ENCODE peak calls at places on chromosome 12, in four cellular contexts. M, Q, T and A are unnamed samples.

GRCh38 chr12:27382126-27382795 is 49.6 kb downstream of the BMAL2 start:
- DNase-seq in Q (no peak), M (no peak), T (no peak), A (no peak)

GRCh38 chr12:28189774-28190320 is 409 bp upstream of the CCDC91 start:
- DNase-seq in M (no peak), T (no peak), Q (no peak), A (no peak)

GRCh38 chr12:81094718-81095360 is 17.0 kb downstream of the ACSS3 start:
- DNase-seq in Q (peak), M (no peak), T (no peak), A (no peak)

GRCh38 chr12:7646178-7646475 is 19.6 kb downstream of the APOBEC1 start:
- DNase-seq in T (no peak), M (no peak), Q (no peak), A (no peak)

GRCh38 chr12:116880817-116881324 is 370 bp downstream of the HRK start:
- DNase-seq in Q (peak), T (peak), M (peak), A (peak)

GRCh38 chr12:51814311-51815088 is 34.0 kb downstream of the FIGNL2 start:
- DNase-seq in T (no peak), Q (peak), M (peak), A (peak)

GRCh38 chr12:40146800-40147797 is 41.2 kb upstream of the SLC2A13 start:
- DNase-seq in Q (no peak), M (no peak), T (no peak), A (no peak)

GRCh38 chr12:85632390-85632789 is 203.8 kb downstream of the RASSF9 start:
- DNase-seq in M (no peak), Q (no peak), T (no peak), A (peak)

GRCh38 chr12:80101126-80101525 is 1.8 kb downstream of the OTOGL start:
- DNase-seq in T (no peak), M (no peak), Q (no peak), A (no peak)

GRCh38 chr12:107092669-107093546 is 441 bp downstream of the CRY1 start:
- DNase-seq in M (peak), T (no peak), Q (peak), A (no peak)

GRCh38 chr12:86264451-86265328 is 8.5 kb upstream of the MGAT4C start:
- DNase-seq in M (peak), T (peak), Q (peak), A (no peak)

GRCh38 chr12:52992699-52993557 is 13.3 kb upstream of the EIF4B start:
- DNase-seq in T (no peak), M (no peak), Q (peak), A (peak)

GRCh38 chr12:99946131-99946530 is 38.6 kb downstream of the ANKS1B start:
- DNase-seq in M (no peak), T (no peak), Q (no peak), A (no peak)

GRCh38 chr12:41932470-41932991 is 212.1 kb downstream of the GXYLT1 start:
- DNase-seq in M (peak), Q (peak), T (no peak), A (no peak)

GRCh38 chr12:49794811-49795653 is 33.2 kb downstream of the NCKAP5L start:
- DNase-seq in M (no peak), T (no peak), Q (no peak), A (no peak)

GRCh38 chr12:90106568-90106967 is 397.9 kb upstream of the ATP2B1 start:
- DNase-seq in M (no peak), T (no peak), Q (no peak), A (no peak)

DNA sequence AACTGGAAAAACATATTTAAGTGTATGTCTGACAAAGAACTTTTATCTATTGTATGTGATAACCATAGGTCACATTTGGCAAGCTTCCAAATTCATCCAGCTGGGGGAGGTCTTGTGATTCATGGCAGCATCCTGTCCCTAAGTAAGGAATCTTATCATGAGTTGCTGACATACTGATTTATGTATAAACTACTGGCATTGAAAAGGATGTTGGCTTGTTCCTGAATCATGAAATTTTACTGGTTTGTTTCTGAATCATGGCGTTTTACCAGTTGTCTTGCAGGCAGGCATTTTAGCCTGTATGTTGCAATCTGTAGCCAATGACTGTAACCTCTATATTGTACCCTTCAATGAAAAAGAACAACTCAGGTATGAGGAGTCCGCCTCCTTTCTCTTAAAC is 244.8 kb downstream of the IPO8 start:
- DNase-seq in Q (peak), M (no peak), T (no peak), A (no peak)
- H4K5ac ChIP-seq in Q (no peak), M (no peak), T (no peak), A (no peak)

GRCh38 chr12:13154851-13155250 is 41.7 kb upstream of the EMP1 start:
- DNase-seq in T (no peak), Q (no peak), M (no peak), A (no peak)
- H4K5ac ChIP-seq in T (no peak), Q (no peak), M (no peak), A (no peak)

GRCh38 chr12:124929649-124930419 is 15.4 kb upstream of the UBC start:
- DNase-seq in M (no peak), Q (no peak), T (no peak), A (no peak)

GRCh38 chr12:124928912-124929530 is 14.6 kb upstream of the UBC start:
- DNase-seq in M (no peak), T (no peak), Q (no peak), A (no peak)

GRCh38 chr12:124927325-124928094 is 13.1 kb upstream of the UBC start:
- DNase-seq in M (peak), Q (peak), T (no peak), A (peak)

GRCh38 chr12:124928095-124928911 is 13.9 kb upstream of the UBC start:
- DNase-seq in T (no peak), Q (no peak), M (peak), A (peak)

DNA sequence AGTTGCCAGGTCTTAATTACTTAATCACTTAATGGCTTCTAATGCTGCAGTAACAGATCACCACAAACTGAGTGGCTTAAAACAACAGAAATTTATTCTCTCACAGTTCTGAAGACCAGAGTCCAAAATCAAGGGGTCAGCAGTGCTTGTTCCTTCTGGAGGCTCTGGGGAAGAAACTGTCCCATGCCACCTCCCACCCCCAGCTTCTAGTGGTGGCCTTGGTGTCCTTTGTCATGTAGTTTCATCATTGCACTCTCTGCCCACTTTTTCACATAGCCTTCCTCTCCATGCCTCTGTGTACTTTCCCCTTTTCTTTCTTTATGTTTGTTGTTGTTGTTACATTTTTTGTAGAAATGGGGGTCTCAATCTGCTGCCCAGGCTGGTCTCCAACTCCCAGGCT is 16.1 kb upstream of the UBC start:
- DNase-seq in T (no peak), Q (no peak), M (no peak), A (no peak)
- H4K5ac ChIP-seq in T (no peak), Q (no peak), M (no peak), A (no peak)

DNA sequence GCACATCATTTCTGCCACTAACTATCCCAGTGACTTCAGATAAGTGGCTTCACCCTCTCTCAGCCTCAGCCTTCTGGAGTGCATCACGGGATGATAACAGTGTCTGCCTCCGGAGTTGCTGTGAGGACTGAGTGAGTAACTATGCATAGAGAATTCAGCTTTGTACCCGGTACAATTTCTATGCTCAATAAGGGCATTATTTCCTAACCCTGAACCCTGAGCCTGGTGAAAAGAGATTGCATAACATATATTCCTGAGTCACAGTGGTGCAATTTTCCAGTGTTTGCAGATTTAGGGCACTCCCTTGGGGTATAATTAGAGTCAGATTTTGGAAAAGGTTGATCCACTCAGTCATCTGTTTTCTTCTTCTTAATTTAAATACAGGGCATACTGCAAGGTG is 181.1 kb downstream of the PTPN11 start:
- DNase-seq in T (no peak), Q (no peak), M (no peak), A (no peak)
- H4K5ac ChIP-seq in T (no peak), Q (no peak), M (no peak), A (no peak)

GRCh38 chr12:19282133-19282532 is 152.6 kb downstream of the PLEKHA5 start:
- DNase-seq in Q (no peak), M (no peak), T (no peak), A (no peak)
- H4K5ac ChIP-seq in Q (no peak), M (no peak), T (no peak), A (no peak)

GRCh38 chr12:130131817-130132216 is 30.4 kb upstream of the FZD10 start:
- DNase-seq in T (no peak), M (no peak), Q (no peak), A (no peak)

GRCh38 chr12:130131025-130131424 is 31.2 kb upstream of the FZD10 start:
- DNase-seq in M (no peak), Q (no peak), T (no peak), A (no peak)

GRCh38 chr12:130133851-130134562 is 28.3 kb upstream of the FZD10 start:
- DNase-seq in T (no peak), Q (no peak), M (no peak), A (no peak)

GRCh38 chr12:130134563-130134915 is 27.7 kb upstream of the FZD10 start:
- DNase-seq in T (no peak), Q (no peak), M (no peak), A (no peak)

GRCh38 chr12:130132831-130133635 is 29.2 kb upstream of the FZD10 start:
- DNase-seq in T (no peak), Q (no peak), M (no peak), A (no peak)
- H4K5ac ChIP-seq in T (no peak), Q (no peak), M (no peak), A (no peak)

DNA sequence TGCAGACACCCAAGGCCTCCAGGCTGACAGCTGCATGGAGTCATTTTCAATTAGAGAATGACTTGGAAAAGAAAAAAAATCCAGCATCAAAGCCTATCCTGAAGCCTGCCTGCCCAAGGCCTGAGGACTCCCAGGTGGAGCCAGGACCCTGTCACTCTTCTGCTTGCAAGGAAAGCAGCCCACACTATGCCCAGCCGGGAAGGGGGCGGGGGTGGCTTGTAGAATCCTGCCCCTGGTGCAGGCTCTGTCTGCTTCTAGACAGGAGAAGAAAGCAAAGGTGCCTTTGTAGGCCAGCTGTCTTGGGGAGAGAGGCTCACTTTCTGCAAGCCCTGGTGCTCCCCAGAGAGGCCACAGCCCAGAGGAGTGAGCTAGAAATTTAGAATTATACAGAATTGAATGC is 84.9 kb downstream of the NTF3 start:
- DNase-seq in M (no peak), Q (peak), T (no peak), A (no peak)
- H4K5ac ChIP-seq in M (no peak), Q (no peak), T (no peak), A (no peak)

GRCh38 chr12:109259545-109259895 is 49.6 kb downstream of the FOXN4 start:
- DNase-seq in Q (no peak), T (no peak), M (no peak), A (no peak)

GRCh38 chr12:109264095-109264942 is 44.8 kb downstream of the FOXN4 start:
- DNase-seq in M (peak), Q (peak), T (peak), A (peak)

GRCh38 chr12:109263439-109263838 is 45.6 kb downstream of the FOXN4 start:
- DNase-seq in Q (no peak), M (no peak), T (no peak), A (no peak)

GRCh38 chr12:109261087-109261486 is 48.0 kb downstream of the FOXN4 start:
- DNase-seq in T (no peak), M (no peak), Q (no peak), A (no peak)

DNA sequence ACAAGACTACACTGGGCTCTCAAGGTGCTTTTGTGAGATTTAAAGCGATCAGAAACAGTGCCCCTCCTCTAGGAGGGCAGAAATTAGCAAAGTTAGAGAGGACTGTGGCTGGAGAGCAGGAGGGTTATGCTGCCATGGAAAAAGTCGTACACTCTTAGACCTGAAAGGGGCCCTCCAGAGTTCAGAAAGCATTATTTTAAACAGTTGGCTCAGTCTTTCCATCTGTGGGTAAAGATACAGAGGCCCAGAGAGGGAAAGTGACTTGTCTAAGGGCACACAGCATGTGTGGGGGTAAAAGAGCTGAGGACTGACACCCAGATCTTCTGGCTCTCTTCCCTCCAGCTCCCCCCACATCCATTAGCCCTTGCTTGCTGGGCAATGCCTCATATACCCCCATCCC is 47.1 kb downstream of the FOXN4 start:
- DNase-seq in Q (no peak), M (no peak), T (no peak), A (no peak)
- H4K5ac ChIP-seq in Q (no peak), M (no peak), T (no peak), A (no peak)